ENCODE peak calls at places on chromosomes 3 and 15, in seven cellular contexts. One of them, this sample, is unnamed.

GRCh38 chr3:125141596-125142417 is 70.7 kb downstream of the SLC12A8 start:
- DNase-seq in fibroblast of lung: peak; percentile 50
- DNase-seq in neural progenitor cell: peak; percentile 80
- DNase-seq in H9: peak; percentile 77
- DNase-seq in kidney: peak; percentile 94
- DNase-seq in astrocyte: no peak
- DNase-seq in MM.1S: peak; percentile 59
- DNase-seq in this sample: peak; percentile 60

GRCh38 chr3:71791634-71792033 is 6.7 kb upstream of the PROK2 start:
- DNase-seq in kidney: no peak
- DNase-seq in neural progenitor cell: no peak
- DNase-seq in fibroblast of lung: no peak
- DNase-seq in H9: no peak
- DNase-seq in astrocyte: no peak
- DNase-seq in MM.1S: no peak
- DNase-seq in this sample: no peak

GRCh38 chr3:190117995-190118394 is 2.7 kb downstream of the P3H2 start:
- DNase-seq in MM.1S: no peak
- DNase-seq in kidney: no peak
- DNase-seq in H9: no peak
- DNase-seq in fibroblast of lung: no peak
- DNase-seq in astrocyte: peak; percentile 67
- DNase-seq in neural progenitor cell: no peak
- DNase-seq in this sample: no peak

GRCh38 chr3:123728991-123729390 is 144.1 kb upstream of the HACD2 start:
- DNase-seq in H9: no peak
- DNase-seq in MM.1S: no peak
- DNase-seq in kidney: no peak
- DNase-seq in astrocyte: no peak
- DNase-seq in neural progenitor cell: no peak
- DNase-seq in fibroblast of lung: no peak
- DNase-seq in this sample: no peak

GRCh38 chr15:100770781-100771584 is 108.6 kb upstream of the ALDH1A3 start:
- DNase-seq in neural progenitor cell: no peak
- DNase-seq in kidney: no peak
- DNase-seq in MM.1S: no peak
- DNase-seq in astrocyte: no peak
- DNase-seq in fibroblast of lung: no peak
- DNase-seq in H9: no peak
- DNase-seq in this sample: no peak

GRCh38 chr15:51924146-51925068 is 47.2 kb downstream of the LEO1 start:
- DNase-seq in kidney: no peak
- DNase-seq in fibroblast of lung: no peak
- DNase-seq in MM.1S: no peak
- DNase-seq in astrocyte: no peak
- DNase-seq in neural progenitor cell: peak; percentile 62
- DNase-seq in H9: peak; percentile 57
- DNase-seq in this sample: no peak

GRCh38 chr3:46017720-46018119 is 9.6 kb downstream of the XCR1 start:
- DNase-seq in kidney: no peak
- DNase-seq in neural progenitor cell: no peak
- DNase-seq in H9: no peak
- DNase-seq in fibroblast of lung: no peak
- DNase-seq in MM.1S: no peak
- DNase-seq in astrocyte: no peak
- DNase-seq in this sample: no peak

GRCh38 chr3:125116311-125117069 is 60.7 kb upstream of the HEG1 start:
- DNase-seq in MM.1S: no peak
- DNase-seq in kidney: no peak
- DNase-seq in H9: no peak
- DNase-seq in fibroblast of lung: peak; percentile 77
- DNase-seq in astrocyte: peak; percentile 86
- DNase-seq in neural progenitor cell: no peak
- DNase-seq in this sample: no peak

GRCh38 chr3:39121626-39122025 is 14.1 kb downstream of the TTC21A start:
- DNase-seq in astrocyte: no peak
- DNase-seq in fibroblast of lung: no peak
- DNase-seq in kidney: no peak
- DNase-seq in H9: no peak
- DNase-seq in neural progenitor cell: no peak
- DNase-seq in MM.1S: no peak
- DNase-seq in this sample: no peak

GRCh38 chr15:52040167-52040900 is 21.3 kb downstream of the MAPK6 start:
- DNase-seq in kidney: no peak
- DNase-seq in MM.1S: peak; percentile 45
- DNase-seq in astrocyte: peak; percentile 51
- DNase-seq in fibroblast of lung: peak; percentile 52
- DNase-seq in H9: no peak
- DNase-seq in neural progenitor cell: no peak
- DNase-seq in this sample: no peak

GRCh38 chr15:76108021-76108723 is 48.4 kb downstream of the TMEM266 start:
- DNase-seq in fibroblast of lung: no peak
- DNase-seq in kidney: no peak
- DNase-seq in H9: no peak
- DNase-seq in astrocyte: no peak
- DNase-seq in MM.1S: no peak
- DNase-seq in neural progenitor cell: peak; percentile 82
- DNase-seq in this sample: no peak

GRCh38 chr3:47578119-47578630 is 490 bp downstream of the CSPG5 start:
- DNase-seq in MM.1S: peak; percentile 23
- DNase-seq in neural progenitor cell: peak; percentile 59
- DNase-seq in astrocyte: no peak
- DNase-seq in fibroblast of lung: no peak
- DNase-seq in H9: peak; percentile 72
- DNase-seq in kidney: peak; percentile 83
- DNase-seq in this sample: peak; percentile 39

GRCh38 chr3:127744216-127744815 is 71.6 kb downstream of the ABTB1 start:
- DNase-seq in astrocyte: no peak
- DNase-seq in neural progenitor cell: no peak
- DNase-seq in H9: no peak
- DNase-seq in kidney: no peak
- DNase-seq in fibroblast of lung: no peak
- DNase-seq in MM.1S: no peak
- DNase-seq in this sample: no peak

GRCh38 chr3:105429034-105429762 is 62.5 kb downstream of the ALCAM start:
- DNase-seq in H9: no peak
- DNase-seq in MM.1S: no peak
- DNase-seq in astrocyte: no peak
- DNase-seq in kidney: no peak
- DNase-seq in neural progenitor cell: no peak
- DNase-seq in fibroblast of lung: no peak
- DNase-seq in this sample: no peak

GRCh38 chr15:67922971-67923646 is 83.3 kb upstream of the RNU6-1 start:
- DNase-seq in MM.1S: no peak
- DNase-seq in fibroblast of lung: no peak
- DNase-seq in kidney: no peak
- DNase-seq in neural progenitor cell: no peak
- DNase-seq in astrocyte: no peak
- DNase-seq in H9: no peak
- DNase-seq in this sample: no peak

GRCh38 chr3:181729071-181729915 is 17.6 kb downstream of the SOX2 start:
- DNase-seq in fibroblast of lung: no peak
- DNase-seq in neural progenitor cell: peak; percentile 72
- DNase-seq in MM.1S: no peak
- DNase-seq in kidney: no peak
- DNase-seq in H9: no peak
- DNase-seq in astrocyte: peak; percentile 29
- DNase-seq in this sample: no peak
- H3K4me1 ChIP-seq in fibroblast of lung: no peaks in the 10 kb centered on the region
- H3K4me1 ChIP-seq in neural progenitor cell: peaks cover 75% of the 10 kb centered on the region
- H3K4me1 ChIP-seq in MM.1S: peaks cover 4% of the 10 kb centered on the region
- H3K4me1 ChIP-seq in kidney: no peaks in the 10 kb centered on the region
- H3K4me1 ChIP-seq in H9: peaks cover 23% of the 10 kb centered on the region
- H3K4me1 ChIP-seq in astrocyte: peaks cover 17% of the 10 kb centered on the region
- H3K4me1 ChIP-seq in this sample: peaks cover 3% of the 10 kb centered on the region

GRCh38 chr15:80087104-80087503 is 27.6 kb downstream of the ZFAND6 start:
- DNase-seq in H9: no peak
- DNase-seq in MM.1S: no peak
- DNase-seq in kidney: no peak
- DNase-seq in fibroblast of lung: no peak
- DNase-seq in neural progenitor cell: no peak
- DNase-seq in astrocyte: no peak
- DNase-seq in this sample: no peak

GRCh38 chr15:80090041-80090440 is 30.6 kb downstream of the ZFAND6 start:
- DNase-seq in MM.1S: no peak
- DNase-seq in kidney: no peak
- DNase-seq in H9: no peak
- DNase-seq in neural progenitor cell: no peak
- DNase-seq in fibroblast of lung: no peak
- DNase-seq in astrocyte: peak; percentile 50
- DNase-seq in this sample: no peak

GRCh38 chr15:80095511-80095910 is 36.0 kb downstream of the ZFAND6 start:
- DNase-seq in fibroblast of lung: no peak
- DNase-seq in neural progenitor cell: no peak
- DNase-seq in kidney: no peak
- DNase-seq in astrocyte: no peak
- DNase-seq in MM.1S: no peak
- DNase-seq in H9: no peak
- DNase-seq in this sample: no peak

GRCh38 chr15:80093854-80094418 is 34.5 kb downstream of the ZFAND6 start:
- DNase-seq in astrocyte: peak; percentile 51
- DNase-seq in neural progenitor cell: peak; percentile 16
- DNase-seq in kidney: no peak
- DNase-seq in H9: no peak
- DNase-seq in MM.1S: no peak
- DNase-seq in fibroblast of lung: no peak
- DNase-seq in this sample: peak; percentile 30

DNA sequence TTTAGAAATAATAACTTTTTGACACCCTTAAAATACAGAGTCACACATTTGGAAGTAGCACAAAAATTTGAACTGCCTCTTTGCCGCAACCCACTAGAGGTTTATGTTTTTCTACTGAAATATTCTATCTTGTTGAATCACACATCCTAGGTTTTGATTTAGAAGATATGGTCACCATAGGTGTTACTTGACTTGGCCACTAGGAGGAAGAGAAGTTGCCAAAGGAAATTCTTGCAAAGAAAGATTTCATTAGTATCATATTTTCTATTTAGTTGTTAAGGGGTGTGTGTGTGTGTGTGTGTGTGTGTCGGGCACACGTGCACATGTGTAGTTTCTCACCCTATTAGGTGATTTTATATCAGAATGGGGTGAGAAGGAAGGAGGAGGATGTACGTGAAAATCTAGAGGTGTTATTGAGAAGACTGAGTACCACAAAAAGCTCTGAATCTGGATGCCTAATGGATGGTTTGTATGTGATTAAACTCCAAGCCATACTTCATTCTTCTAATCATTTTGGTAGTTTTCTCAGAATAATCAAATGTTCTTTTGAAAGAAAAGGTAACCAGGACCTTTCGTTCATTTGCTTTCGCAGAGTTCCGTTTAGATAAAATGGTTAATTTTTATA is 31.5 kb downstream of the ZFAND6 start:
- DNase-seq in kidney: no peak
- DNase-seq in neural progenitor cell: no peak
- DNase-seq in MM.1S: peak; percentile 14
- DNase-seq in H9: no peak
- DNase-seq in fibroblast of lung: no peak
- DNase-seq in astrocyte: no peak
- DNase-seq in this sample: no peak
- TF ChIP-seq CTCF in kidney: no peak
- TF ChIP-seq CTCF in neural progenitor cell: peak; percentile 51
- TF ChIP-seq CTCF in MM.1S: peak; percentile 43
- TF ChIP-seq CTCF in H9: peak; percentile 60
- TF ChIP-seq CTCF in fibroblast of lung: peak; percentile 39
- TF ChIP-seq CTCF in astrocyte: peak; percentile 33
- TF ChIP-seq CTCF in this sample: no peak

GRCh38 chr15:57124036-57124435 is 205.6 kb downstream of the TCF12 start:
- DNase-seq in astrocyte: no peak
- DNase-seq in neural progenitor cell: no peak
- DNase-seq in MM.1S: no peak
- DNase-seq in kidney: no peak
- DNase-seq in fibroblast of lung: no peak
- DNase-seq in H9: no peak
- DNase-seq in this sample: no peak

GRCh38 chr15:57114070-57114469 is 195.6 kb downstream of the TCF12 start:
- DNase-seq in fibroblast of lung: peak; percentile 57
- DNase-seq in H9: no peak
- DNase-seq in kidney: no peak
- DNase-seq in MM.1S: no peak
- DNase-seq in astrocyte: peak; percentile 45
- DNase-seq in neural progenitor cell: no peak
- DNase-seq in this sample: peak; percentile 52

GRCh38 chr15:57122080-57122845 is 203.8 kb downstream of the TCF12 start:
- DNase-seq in MM.1S: no peak
- DNase-seq in neural progenitor cell: no peak
- DNase-seq in fibroblast of lung: no peak
- DNase-seq in H9: no peak
- DNase-seq in astrocyte: no peak
- DNase-seq in kidney: no peak
- DNase-seq in this sample: no peak

DNA sequence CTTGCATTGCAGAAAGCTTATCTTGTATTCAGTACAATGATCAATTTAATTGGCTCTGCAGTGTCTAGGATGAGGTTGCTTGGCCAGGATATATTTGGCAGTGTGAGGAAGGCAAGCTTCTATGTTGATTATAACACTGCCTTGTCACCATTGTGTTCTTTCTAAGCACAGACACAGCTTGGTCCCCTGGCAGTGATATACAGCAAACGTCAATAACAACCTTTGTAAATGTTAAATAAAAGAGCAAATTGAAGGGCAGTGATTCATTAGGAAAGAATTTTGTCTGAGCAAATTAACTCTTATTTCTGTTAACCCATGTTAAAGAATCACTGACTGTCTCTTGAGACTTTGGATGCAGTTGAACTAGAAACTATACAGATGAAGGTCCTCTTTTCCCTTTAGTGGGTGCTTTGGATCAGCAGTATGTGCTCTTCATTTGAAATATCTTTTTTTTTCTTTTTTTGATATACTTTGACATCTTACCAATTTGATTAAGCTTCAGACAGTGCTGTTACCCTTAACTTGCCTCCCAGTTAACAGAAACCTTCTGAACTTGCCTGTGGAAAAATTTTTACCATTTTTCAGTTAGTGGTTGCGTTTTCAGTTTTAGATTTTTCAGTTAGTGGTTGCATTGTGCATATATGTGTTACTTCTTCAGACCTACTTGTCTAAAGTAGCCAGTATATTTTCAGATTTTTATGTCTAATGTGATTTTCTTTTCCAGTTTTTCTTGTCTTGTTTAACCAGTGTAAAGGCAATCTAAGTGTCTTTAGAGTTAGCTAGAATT is 199.8 kb downstream of the TCF12 start:
- DNase-seq in fibroblast of lung: peak; percentile 19
- DNase-seq in neural progenitor cell: no peak
- DNase-seq in MM.1S: peak; percentile 17
- DNase-seq in H9: no peak
- DNase-seq in kidney: no peak
- DNase-seq in astrocyte: peak; percentile 53
- DNase-seq in this sample: no peak
- H3K9ac ChIP-seq in fibroblast of lung: no peak overlapping the region
- H3K9ac ChIP-seq in neural progenitor cell: no peak overlapping the region
- H3K9ac ChIP-seq in MM.1S: no peak overlapping the region
- H3K9ac ChIP-seq in H9: no peak overlapping the region
- H3K9ac ChIP-seq in kidney: no peak overlapping the region
- H3K9ac ChIP-seq in astrocyte: no peak overlapping the region
- H3K9ac ChIP-seq in this sample: no peak overlapping the region

DNA sequence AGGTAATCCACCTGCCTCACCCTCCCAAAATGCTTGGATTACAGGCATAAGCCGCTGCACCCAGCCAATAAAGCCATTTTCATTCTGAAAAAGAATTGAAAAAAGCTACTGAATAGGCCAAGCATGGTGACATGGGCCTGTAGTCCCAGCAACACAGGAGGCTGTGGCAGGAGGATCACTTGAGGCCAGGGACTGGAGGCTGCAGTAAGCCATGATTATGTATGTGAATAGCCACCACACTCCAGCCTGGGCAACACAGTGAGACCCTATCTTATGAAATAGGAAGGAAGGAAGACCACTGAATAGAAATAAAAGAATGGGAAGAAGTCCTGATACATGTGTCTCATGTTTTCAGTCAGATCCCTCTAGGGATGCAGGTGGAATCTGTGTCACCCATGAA is 36.0 kb upstream of the SEMA4B start:
- DNase-seq in astrocyte: no peak
- DNase-seq in H9: no peak
- DNase-seq in MM.1S: no peak
- DNase-seq in neural progenitor cell: no peak
- DNase-seq in fibroblast of lung: no peak
- DNase-seq in kidney: no peak
- DNase-seq in this sample: no peak
- H3K4me1 ChIP-seq in astrocyte: peaks cover 12% of the 10 kb centered on the region
- H3K4me1 ChIP-seq in H9: peaks cover 9% of the 10 kb centered on the region
- H3K4me1 ChIP-seq in MM.1S: peaks cover 13% of the 10 kb centered on the region
- H3K4me1 ChIP-seq in neural progenitor cell: no peaks in the 10 kb centered on the region
- H3K4me1 ChIP-seq in fibroblast of lung: peaks cover 11% of the 10 kb centered on the region
- H3K4me1 ChIP-seq in kidney: peaks cover 12% of the 10 kb centered on the region
- H3K4me1 ChIP-seq in this sample: peaks cover 7% of the 10 kb centered on the region

This sample was measured in colonic mucosa.